ENCODE peak calls at places on chromosomes 13 and 19, in seven cellular contexts. One of them, this sample, is unnamed. For H3K9me3 and H3K27me3, the result is how much of the 10 kb centered on the place peaks cover.

GRCh38 chr13:44157614-44158013 is 216.0 kb upstream of the SERP2 start:
- DNase-seq in adrenal gland: no peak
- DNase-seq in transverse colon: no peak
- DNase-seq in IMR-90: no peak
- DNase-seq in ascending aorta: no peak
- DNase-seq in heart right ventricle: no peak
- DNase-seq in hepatocyte: no peak
- DNase-seq in this sample: no peak

GRCh38 chr19:38666662-38667448 is 19.4 kb downstream of the ACTN4 start:
- DNase-seq in heart right ventricle: peak
- DNase-seq in IMR-90: peak
- DNase-seq in hepatocyte: peak
- DNase-seq in ascending aorta: no peak
- DNase-seq in adrenal gland: peak
- DNase-seq in transverse colon: peak
- DNase-seq in this sample: no peak

GRCh38 chr19:3366761-3367571 is 583 bp downstream of the NFIC start:
- DNase-seq in ascending aorta: no peak
- DNase-seq in transverse colon: peak
- DNase-seq in IMR-90: no peak
- DNase-seq in heart right ventricle: peak
- DNase-seq in adrenal gland: peak
- DNase-seq in hepatocyte: no peak
- DNase-seq in this sample: no peak

GRCh38 chr19:41264581-41265375 is 606 bp downstream of the HNRNPUL1 start:
- DNase-seq in heart right ventricle: peak
- DNase-seq in transverse colon: peak
- DNase-seq in hepatocyte: peak
- DNase-seq in adrenal gland: peak
- DNase-seq in IMR-90: peak
- DNase-seq in ascending aorta: no peak
- DNase-seq in this sample: no peak

GRCh38 chr19:55369651-55370304 is 485 bp downstream of the IL11 start:
- DNase-seq in hepatocyte: peak
- DNase-seq in adrenal gland: no peak
- DNase-seq in ascending aorta: no peak
- DNase-seq in transverse colon: no peak
- DNase-seq in heart right ventricle: no peak
- DNase-seq in IMR-90: peak
- DNase-seq in this sample: peak

GRCh38 chr13:76012091-76012721 is 376.1 kb downstream of the LMO7 start:
- DNase-seq in IMR-90: peak
- DNase-seq in transverse colon: no peak
- DNase-seq in adrenal gland: no peak
- DNase-seq in heart right ventricle: no peak
- DNase-seq in ascending aorta: no peak
- DNase-seq in hepatocyte: no peak
- DNase-seq in this sample: no peak

GRCh38 chr13:29743229-29743786 is 107.1 kb downstream of the UBL3 start:
- DNase-seq in IMR-90: peak
- DNase-seq in transverse colon: peak
- DNase-seq in heart right ventricle: peak
- DNase-seq in hepatocyte: peak
- DNase-seq in adrenal gland: no peak
- DNase-seq in ascending aorta: no peak
- DNase-seq in this sample: peak

GRCh38 chr19:18503971-18504885 is 17.6 kb downstream of the ELL start:
- DNase-seq in IMR-90: no peak
- DNase-seq in transverse colon: peak
- DNase-seq in adrenal gland: peak
- DNase-seq in heart right ventricle: no peak
- DNase-seq in ascending aorta: no peak
- DNase-seq in hepatocyte: peak
- DNase-seq in this sample: no peak

GRCh38 chr13:113229791-113230190 is 20.4 kb downstream of the CUL4A start:
- DNase-seq in adrenal gland: no peak
- DNase-seq in IMR-90: no peak
- DNase-seq in hepatocyte: no peak
- DNase-seq in ascending aorta: no peak
- DNase-seq in transverse colon: no peak
- DNase-seq in heart right ventricle: no peak
- DNase-seq in this sample: no peak

GRCh38 chr19:46958542-46958941 is 61.1 kb upstream of the NPAS1 start:
- DNase-seq in adrenal gland: no peak
- DNase-seq in IMR-90: peak
- DNase-seq in ascending aorta: no peak
- DNase-seq in transverse colon: no peak
- DNase-seq in heart right ventricle: no peak
- DNase-seq in hepatocyte: no peak
- DNase-seq in this sample: no peak

GRCh38 chr13:97067342-97067895 is 73.1 kb upstream of the OXGR1 start:
- DNase-seq in transverse colon: no peak
- DNase-seq in IMR-90: no peak
- DNase-seq in hepatocyte: no peak
- DNase-seq in adrenal gland: no peak
- DNase-seq in heart right ventricle: no peak
- DNase-seq in ascending aorta: no peak
- DNase-seq in this sample: no peak

GRCh38 chr13:52968074-52968700 is 60.4 kb upstream of the OLFM4 start:
- DNase-seq in ascending aorta: no peak
- DNase-seq in heart right ventricle: peak
- DNase-seq in adrenal gland: peak
- DNase-seq in IMR-90: peak
- DNase-seq in transverse colon: peak
- DNase-seq in hepatocyte: peak
- DNase-seq in this sample: peak

GRCh38 chr19:41350735-41351338 is 2.9 kb downstream of the TGFB1 start:
- DNase-seq in ascending aorta: no peak
- DNase-seq in adrenal gland: no peak
- DNase-seq in hepatocyte: no peak
- DNase-seq in transverse colon: no peak
- DNase-seq in heart right ventricle: peak
- DNase-seq in IMR-90: peak
- DNase-seq in this sample: no peak

DNA sequence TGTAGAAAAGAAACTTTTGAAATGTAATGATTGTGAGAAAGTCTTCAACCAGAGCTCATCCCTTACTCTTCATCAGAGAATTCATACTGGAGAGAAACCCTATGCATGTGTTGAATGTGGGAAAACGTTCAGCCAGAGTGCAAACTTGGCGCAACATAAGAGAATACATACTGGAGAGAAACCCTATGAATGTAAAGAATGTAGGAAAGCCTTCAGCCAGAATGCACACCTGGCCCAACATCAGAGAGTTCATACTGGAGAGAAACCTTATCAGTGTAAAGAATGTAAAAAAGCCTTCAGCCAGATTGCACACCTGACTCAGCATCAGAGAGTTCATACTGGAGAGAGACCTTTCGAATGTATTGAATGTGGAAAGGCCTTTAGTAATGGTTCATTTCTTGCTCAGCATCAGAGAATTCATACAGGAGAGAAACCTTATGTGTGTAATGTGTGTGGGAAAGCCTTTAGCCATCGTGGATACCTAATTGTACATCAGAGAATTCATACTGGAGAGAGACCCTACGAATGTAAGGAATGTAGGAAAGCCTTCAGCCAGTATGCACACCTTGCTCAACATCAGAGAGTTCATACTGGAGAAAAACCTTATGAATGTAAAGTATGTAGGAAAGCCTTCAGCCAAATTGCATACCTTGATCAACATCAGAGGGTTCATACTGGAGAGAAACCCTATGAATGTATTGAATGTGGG is 19.3 kb downstream of the ZNF583 start:
- DNase-seq in adrenal gland: no peak
- DNase-seq in heart right ventricle: no peak
- DNase-seq in transverse colon: no peak
- DNase-seq in ascending aorta: no peak
- DNase-seq in IMR-90: no peak
- DNase-seq in hepatocyte: no peak
- DNase-seq in this sample: no peak
- H3K9me3 ChIP-seq in adrenal gland: under half
- H3K9me3 ChIP-seq in heart right ventricle: half or more
- H3K9me3 ChIP-seq in transverse colon: half or more
- H3K9me3 ChIP-seq in ascending aorta: half or more
- H3K9me3 ChIP-seq in IMR-90: half or more
- H3K9me3 ChIP-seq in hepatocyte: half or more
- H3K9me3 ChIP-seq in this sample: under half

GRCh38 chr13:110303644-110304043 is 3.3 kb downstream of the COL4A1 start:
- DNase-seq in transverse colon: no peak
- DNase-seq in IMR-90: no peak
- DNase-seq in ascending aorta: no peak
- DNase-seq in adrenal gland: no peak
- DNase-seq in hepatocyte: no peak
- DNase-seq in heart right ventricle: no peak
- DNase-seq in this sample: no peak
- H3K27me3 ChIP-seq in transverse colon: under half
- H3K27me3 ChIP-seq in IMR-90: under half
- H3K27me3 ChIP-seq in ascending aorta: under half
- H3K27me3 ChIP-seq in adrenal gland: under half
- H3K27me3 ChIP-seq in hepatocyte: under half
- H3K27me3 ChIP-seq in heart right ventricle: under half
- H3K27me3 ChIP-seq in this sample: under half

GRCh38 chr19:1057185-1057857 is 9.6 kb upstream of the ARHGAP45 start:
- DNase-seq in adrenal gland: no peak
- DNase-seq in heart right ventricle: no peak
- DNase-seq in ascending aorta: no peak
- DNase-seq in transverse colon: no peak
- DNase-seq in hepatocyte: no peak
- DNase-seq in IMR-90: peak
- DNase-seq in this sample: no peak
- TF ChIP-seq CTCF in adrenal gland: no peak
- TF ChIP-seq CTCF in heart right ventricle: no peak
- TF ChIP-seq CTCF in ascending aorta: no peak
- TF ChIP-seq CTCF in transverse colon: peak
- TF ChIP-seq CTCF in hepatocyte: no peak
- TF ChIP-seq CTCF in IMR-90: no peak
- TF ChIP-seq CTCF in this sample: no peak

GRCh38 chr13:82678052-82678451 is 1204.2 kb downstream of the SLITRK1 start:
- DNase-seq in heart right ventricle: no peak
- DNase-seq in IMR-90: no peak
- DNase-seq in hepatocyte: no peak
- DNase-seq in adrenal gland: no peak
- DNase-seq in ascending aorta: no peak
- DNase-seq in transverse colon: no peak
- DNase-seq in this sample: no peak

GRCh38 chr13:82675024-82675423 is 1207.2 kb downstream of the SLITRK1 start:
- DNase-seq in IMR-90: no peak
- DNase-seq in ascending aorta: no peak
- DNase-seq in adrenal gland: no peak
- DNase-seq in hepatocyte: no peak
- DNase-seq in heart right ventricle: no peak
- DNase-seq in transverse colon: no peak
- DNase-seq in this sample: no peak

GRCh38 chr13:82674546-82674945 is 1207.7 kb downstream of the SLITRK1 start:
- DNase-seq in adrenal gland: no peak
- DNase-seq in ascending aorta: no peak
- DNase-seq in heart right ventricle: no peak
- DNase-seq in IMR-90: no peak
- DNase-seq in hepatocyte: no peak
- DNase-seq in transverse colon: no peak
- DNase-seq in this sample: no peak

DNA sequence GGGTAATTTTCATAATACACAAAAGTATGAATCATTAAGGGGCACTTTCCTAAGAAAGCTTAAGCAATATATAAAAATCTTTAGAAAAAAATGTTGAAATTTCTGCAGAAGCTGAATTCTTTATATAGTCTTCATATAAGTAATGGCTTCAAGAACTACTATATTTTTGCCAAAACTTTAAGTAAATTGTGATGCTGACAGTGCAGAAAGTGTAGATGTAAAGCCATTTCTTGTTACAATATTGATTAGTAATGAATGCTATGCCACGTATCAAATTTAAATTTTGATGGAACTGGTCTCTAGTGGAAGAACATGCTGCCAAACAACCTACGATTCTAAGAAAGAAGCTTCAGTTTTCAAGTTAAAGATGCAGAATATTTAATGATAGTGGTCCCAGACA is 1210.0 kb downstream of the SLITRK1 start:
- DNase-seq in transverse colon: no peak
- DNase-seq in IMR-90: no peak
- DNase-seq in ascending aorta: no peak
- DNase-seq in adrenal gland: no peak
- DNase-seq in heart right ventricle: no peak
- DNase-seq in hepatocyte: no peak
- DNase-seq in this sample: no peak
- H3K9me3 ChIP-seq in transverse colon: under half
- H3K9me3 ChIP-seq in IMR-90: under half
- H3K9me3 ChIP-seq in ascending aorta: under half
- H3K9me3 ChIP-seq in adrenal gland: under half
- H3K9me3 ChIP-seq in heart right ventricle: under half
- H3K9me3 ChIP-seq in hepatocyte: under half
- H3K9me3 ChIP-seq in this sample: under half

DNA sequence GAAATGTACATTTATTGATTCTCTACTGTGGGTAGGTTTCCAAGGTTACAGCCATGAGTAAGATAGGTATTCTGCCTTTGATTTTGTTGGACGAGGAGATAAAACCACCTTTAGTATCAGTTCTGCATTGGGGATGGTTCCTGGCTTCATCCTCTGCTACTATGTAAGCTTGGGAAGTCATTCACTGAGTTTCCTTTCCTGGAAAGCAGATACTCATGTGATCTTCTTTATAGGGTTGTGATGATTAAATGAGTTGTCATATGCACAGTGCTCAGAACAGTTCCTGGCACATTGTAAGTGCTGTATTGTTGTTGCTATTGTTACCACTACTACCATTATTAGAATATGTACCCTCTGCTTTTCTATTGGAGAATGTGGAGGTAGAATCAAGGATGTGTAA is 13.2 kb upstream of the WTIP start:
- DNase-seq in heart right ventricle: no peak
- DNase-seq in adrenal gland: no peak
- DNase-seq in IMR-90: no peak
- DNase-seq in ascending aorta: no peak
- DNase-seq in transverse colon: no peak
- DNase-seq in hepatocyte: no peak
- DNase-seq in this sample: no peak
- H3K27me3 ChIP-seq in heart right ventricle: under half
- H3K27me3 ChIP-seq in adrenal gland: under half
- H3K27me3 ChIP-seq in IMR-90: under half
- H3K27me3 ChIP-seq in ascending aorta: under half
- H3K27me3 ChIP-seq in transverse colon: under half
- H3K27me3 ChIP-seq in hepatocyte: under half
- H3K27me3 ChIP-seq in this sample: under half

GRCh38 chr13:104466016-104466415 is 1399.8 kb upstream of the SLC10A2 start:
- DNase-seq in ascending aorta: no peak
- DNase-seq in hepatocyte: no peak
- DNase-seq in adrenal gland: no peak
- DNase-seq in transverse colon: no peak
- DNase-seq in heart right ventricle: no peak
- DNase-seq in IMR-90: no peak
- DNase-seq in this sample: no peak

GRCh38 chr13:104460553-104460952 is 1394.3 kb upstream of the SLC10A2 start:
- DNase-seq in heart right ventricle: no peak
- DNase-seq in transverse colon: no peak
- DNase-seq in adrenal gland: no peak
- DNase-seq in hepatocyte: no peak
- DNase-seq in IMR-90: no peak
- DNase-seq in ascending aorta: no peak
- DNase-seq in this sample: no peak

DNA sequence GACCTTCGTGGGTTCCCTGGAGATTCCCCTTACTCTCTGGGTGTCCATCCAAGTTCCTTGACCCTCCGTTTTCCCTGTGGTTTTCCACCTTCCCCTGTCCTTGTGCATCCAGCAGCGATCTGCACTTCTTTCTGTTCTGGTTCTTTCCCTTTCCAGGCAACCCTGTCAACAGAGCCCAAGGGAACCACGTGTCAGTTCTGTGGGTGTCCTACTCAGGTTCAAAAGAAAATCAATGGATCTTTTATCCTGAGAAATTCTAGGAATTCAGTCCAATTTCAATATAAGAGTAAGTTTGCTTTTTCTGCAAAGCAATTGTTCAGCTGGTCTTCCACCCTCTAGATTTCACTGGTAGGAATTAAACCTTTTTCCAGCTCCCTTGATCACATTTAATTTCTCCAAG is 1394.8 kb upstream of the SLC10A2 start:
- DNase-seq in heart right ventricle: no peak
- DNase-seq in IMR-90: no peak
- DNase-seq in adrenal gland: no peak
- DNase-seq in transverse colon: no peak
- DNase-seq in ascending aorta: no peak
- DNase-seq in hepatocyte: no peak
- DNase-seq in this sample: no peak
- TF ChIP-seq CTCF in heart right ventricle: no peak
- TF ChIP-seq CTCF in IMR-90: no peak
- TF ChIP-seq CTCF in adrenal gland: no peak
- TF ChIP-seq CTCF in transverse colon: no peak
- TF ChIP-seq CTCF in ascending aorta: no peak
- TF ChIP-seq CTCF in hepatocyte: no peak
- TF ChIP-seq CTCF in this sample: no peak

This sample was measured in AG04450.